ENCODE peak calls at places on chromosome 14, in six cellular contexts. S is fibroblast of the conjunctiva; B is fibroblast of the aortic adventitia; F is aorta; L is adipocyte; K is activated T-cell treated with anti-CD3 and anti-CD28 coated beads, Interleukin-2, amount 50 U/mL, for 72 hours. G is an unnamed sample.

GRCh38 chr14:75182820-75183219 is 6.4 kb upstream of the TMED10 start:
- DNase-seq in F (no peak), K (no peak), S (peak; percentile 53), L (peak; percentile 92), B (peak; percentile 87), G (no peak)

GRCh38 chr14:102086346-102086971 is 385 bp downstream of the HSP90AA1 start:
- DNase-seq in K (peak; percentile 75), S (peak; percentile 28), L (peak; percentile 87), F (peak; percentile 86), B (peak; percentile 69), G (peak; percentile 49)

GRCh38 chr14:93033983-93034670 is 81.6 kb downstream of the ITPK1 start:
- DNase-seq in B (no peak), L (no peak), F (no peak), S (no peak), K (peak; percentile 56), G (no peak)

GRCh38 chr14:66680216-66680615 is 172.3 kb downstream of the GPHN start:
- DNase-seq in K (no peak), F (no peak), S (no peak), L (no peak), B (no peak), G (no peak)

GRCh38 chr14:96086574-96087077 is 47.5 kb downstream of the C14orf132 start:
- DNase-seq in B (no peak), K (no peak), S (no peak), L (no peak), F (peak; percentile 44), G (no peak)

GRCh38 chr14:89186850-89187376 is 230.1 kb downstream of the FOXN3 start:
- DNase-seq in F (no peak), S (no peak), L (no peak), B (no peak), K (no peak), G (peak; percentile 57)

GRCh38 chr14:57066887-57067513 is 201.7 kb downstream of the EXOC5 start:
- DNase-seq in K (peak; percentile 39), B (peak; percentile 2), L (peak; percentile 17), S (peak; percentile 3), F (no peak), G (no peak)

GRCh38 chr14:89609701-89610100 is 192.7 kb upstream of the FOXN3 start:
- DNase-seq in F (no peak), L (no peak), K (no peak), B (no peak), S (no peak), G (no peak)

GRCh38 chr14:73014105-73014504 is 12.8 kb downstream of the ZFYVE1 start:
- DNase-seq in K (peak; percentile 21), B (no peak), L (peak; percentile 90), S (no peak), F (no peak), G (no peak)

GRCh38 chr14:51297066-51297465 is 57.0 kb downstream of the TMX1 start:
- DNase-seq in L (no peak), B (no peak), S (no peak), F (no peak), K (no peak), G (no peak)

G was measured in mucosa of gallbladder.